ENCODE peak calls at places on chromosomes 5 and 9, in seven cellular contexts. S is AG09309; U is neural crest cell; D is nephron progenitor cell; C is effector CD4-positive, alpha-beta T cell; G is fibroblast of lung; L is GM04504. Y is an unnamed sample.
A peak's percentile ranks its signal among the peaks of the same experiment; 100 is the strongest.

GRCh38 chr9:137007060-137007815 is 10.9 kb upstream of the CLIC3 start:
- DNase-seq in D (no peak), C (no peak), S (no peak), L (no peak), G (no peak), U (no peak), Y (peak; percentile 44)

GRCh38 chr5:55691265-55692105 is 20.6 kb downstream of the SLC38A9 start:
- DNase-seq in S (no peak), C (no peak), L (no peak), D (no peak), G (peak; percentile 37), U (no peak), Y (no peak)

GRCh38 chr5:170306381-170306790 is 8.8 kb upstream of the LCP2 start:
- DNase-seq in L (peak; percentile 18), C (no peak), G (peak; percentile 36), D (no peak), U (no peak), S (peak; percentile 16), Y (no peak)

GRCh38 chr5:78076351-78076750 is 218.1 kb downstream of the AP3B1 start:
- DNase-seq in S (no peak), U (no peak), D (peak; percentile 18), C (no peak), G (peak; percentile 7), L (no peak), Y (no peak)

GRCh38 chr9:96449522-96449843 is 486 bp upstream of the HABP4 start:
- DNase-seq in G (no peak), S (no peak), L (no peak), C (no peak), U (no peak), D (no peak), Y (no peak)

GRCh38 chr9:34446468-34446891 is 11.9 kb downstream of the FAM219A start:
- DNase-seq in C (no peak), D (no peak), U (no peak), S (no peak), L (no peak), G (peak; percentile 72), Y (no peak)

GRCh38 chr9:85521331-85522197 is 220.2 kb downstream of the AGTPBP1 start:
- DNase-seq in G (no peak), S (no peak), L (no peak), C (no peak), U (no peak), D (no peak), Y (no peak)

GRCh38 chr9:113154936-113155335 is 4.1 kb downstream of the SLC31A2 start:
- DNase-seq in C (no peak), L (no peak), G (no peak), U (no peak), D (no peak), S (peak; percentile 10), Y (no peak)

GRCh38 chr9:120236596-120236995 is 343.4 kb downstream of the CDK5RAP2 start:
- DNase-seq in G (no peak), U (no peak), S (no peak), L (no peak), C (no peak), D (no peak), Y (no peak)

GRCh38 chr5:132526290-132526973 is 16.9 kb downstream of the IL5 start:
- DNase-seq in G (peak; percentile 25), C (peak; percentile 8), S (no peak), U (peak; percentile 64), D (peak; percentile 46), L (peak; percentile 22), Y (no peak)

GRCh38 chr5:40431734-40432133 is 248.0 kb upstream of the PTGER4 start:
- DNase-seq in S (no peak), U (no peak), G (no peak), C (no peak), L (no peak), D (no peak), Y (no peak)